ENCODE peak calls at places on chromosomes 6 and 20, in eight cellular contexts. One of them, this sample, is unnamed.

GRCh38 chr6:85129881-85130280 is 320.0 kb upstream of the NT5E start:
- DNase-seq in A549: peak
- DNase-seq in DMS79: no peak
- DNase-seq in cardiac septum: no peak
- DNase-seq in NCI-H1417: no peak
- DNase-seq in CD8-positive, alpha-beta T cell: no peak
- DNase-seq in stimulated activated CD8-positive, alpha-beta memory T cell treated with anti-CD3 and anti-CD28 coated beads, Interleukin-12 subunit alpha, Interleukin-12 subunit beta, amount 100 ng/mL, for 4 hours: no peak
- DNase-seq in NCI-H510A: no peak
- DNase-seq in this sample: peak

GRCh38 chr6:52551483-52552277 is 25.2 kb downstream of the TRAM2 start:
- DNase-seq in A549: peak
- DNase-seq in NCI-H1417: peak
- DNase-seq in NCI-H510A: peak
- DNase-seq in CD8-positive, alpha-beta T cell: no peak
- DNase-seq in cardiac septum: peak
- DNase-seq in stimulated activated CD8-positive, alpha-beta memory T cell treated with anti-CD3 and anti-CD28 coated beads, Interleukin-12 subunit alpha, Interleukin-12 subunit beta, amount 100 ng/mL, for 4 hours: no peak
- DNase-seq in DMS79: peak
- DNase-seq in this sample: peak

GRCh38 chr6:30155522-30156261 is 5.3 kb downstream of the TRIM10 start:
- DNase-seq in cardiac septum: no peak
- DNase-seq in DMS79: no peak
- DNase-seq in CD8-positive, alpha-beta T cell: no peak
- DNase-seq in NCI-H510A: no peak
- DNase-seq in NCI-H1417: no peak
- DNase-seq in stimulated activated CD8-positive, alpha-beta memory T cell treated with anti-CD3 and anti-CD28 coated beads, Interleukin-12 subunit alpha, Interleukin-12 subunit beta, amount 100 ng/mL, for 4 hours: no peak
- DNase-seq in A549: no peak
- DNase-seq in this sample: no peak

GRCh38 chr6:16727996-16728395 is 33.3 kb downstream of the ATXN1 start:
- DNase-seq in CD8-positive, alpha-beta T cell: no peak
- DNase-seq in cardiac septum: peak
- DNase-seq in A549: no peak
- DNase-seq in stimulated activated CD8-positive, alpha-beta memory T cell treated with anti-CD3 and anti-CD28 coated beads, Interleukin-12 subunit alpha, Interleukin-12 subunit beta, amount 100 ng/mL, for 4 hours: no peak
- DNase-seq in NCI-H510A: no peak
- DNase-seq in DMS79: no peak
- DNase-seq in NCI-H1417: no peak
- DNase-seq in this sample: no peak

GRCh38 chr6:82970853-82971252 is 94.8 kb downstream of the UBE3D start:
- DNase-seq in stimulated activated CD8-positive, alpha-beta memory T cell treated with anti-CD3 and anti-CD28 coated beads, Interleukin-12 subunit alpha, Interleukin-12 subunit beta, amount 100 ng/mL, for 4 hours: no peak
- DNase-seq in CD8-positive, alpha-beta T cell: no peak
- DNase-seq in NCI-H510A: no peak
- DNase-seq in A549: no peak
- DNase-seq in NCI-H1417: no peak
- DNase-seq in cardiac septum: no peak
- DNase-seq in DMS79: no peak
- DNase-seq in this sample: no peak

GRCh38 chr6:73854998-73855718 is 159.2 kb downstream of the CD109 start:
- DNase-seq in CD8-positive, alpha-beta T cell: no peak
- DNase-seq in A549: peak
- DNase-seq in cardiac septum: no peak
- DNase-seq in stimulated activated CD8-positive, alpha-beta memory T cell treated with anti-CD3 and anti-CD28 coated beads, Interleukin-12 subunit alpha, Interleukin-12 subunit beta, amount 100 ng/mL, for 4 hours: no peak
- DNase-seq in NCI-H510A: no peak
- DNase-seq in NCI-H1417: peak
- DNase-seq in DMS79: no peak
- DNase-seq in this sample: peak

GRCh38 chr6:52994031-52994788 is 874 bp downstream of the GSTA4 start:
- DNase-seq in A549: peak
- DNase-seq in cardiac septum: no peak
- DNase-seq in NCI-H1417: peak
- DNase-seq in NCI-H510A: peak
- DNase-seq in stimulated activated CD8-positive, alpha-beta memory T cell treated with anti-CD3 and anti-CD28 coated beads, Interleukin-12 subunit alpha, Interleukin-12 subunit beta, amount 100 ng/mL, for 4 hours: no peak
- DNase-seq in CD8-positive, alpha-beta T cell: no peak
- DNase-seq in DMS79: peak
- DNase-seq in this sample: peak

GRCh38 chr20:61353261-61353995 is 101.4 kb downstream of the CDH4 start:
- DNase-seq in NCI-H1417: no peak
- DNase-seq in DMS79: no peak
- DNase-seq in A549: no peak
- DNase-seq in CD8-positive, alpha-beta T cell: no peak
- DNase-seq in NCI-H510A: no peak
- DNase-seq in stimulated activated CD8-positive, alpha-beta memory T cell treated with anti-CD3 and anti-CD28 coated beads, Interleukin-12 subunit alpha, Interleukin-12 subunit beta, amount 100 ng/mL, for 4 hours: no peak
- DNase-seq in cardiac septum: no peak
- DNase-seq in this sample: no peak

GRCh38 chr20:46580613-46581012 is 30.2 kb upstream of the OCSTAMP start:
- DNase-seq in A549: no peak
- DNase-seq in DMS79: no peak
- DNase-seq in NCI-H1417: no peak
- DNase-seq in NCI-H510A: no peak
- DNase-seq in cardiac septum: no peak
- DNase-seq in CD8-positive, alpha-beta T cell: no peak
- DNase-seq in stimulated activated CD8-positive, alpha-beta memory T cell treated with anti-CD3 and anti-CD28 coated beads, Interleukin-12 subunit alpha, Interleukin-12 subunit beta, amount 100 ng/mL, for 4 hours: no peak
- DNase-seq in this sample: peak

GRCh38 chr6:30682181-30683117 is 4.0 kb downstream of the PPP1R18 start:
- DNase-seq in stimulated activated CD8-positive, alpha-beta memory T cell treated with anti-CD3 and anti-CD28 coated beads, Interleukin-12 subunit alpha, Interleukin-12 subunit beta, amount 100 ng/mL, for 4 hours: peak
- DNase-seq in DMS79: no peak
- DNase-seq in cardiac septum: peak
- DNase-seq in A549: peak
- DNase-seq in NCI-H510A: no peak
- DNase-seq in CD8-positive, alpha-beta T cell: peak
- DNase-seq in NCI-H1417: no peak
- DNase-seq in this sample: peak

GRCh38 chr6:18433059-18433458 is 45.9 kb downstream of the RNF144B start:
- DNase-seq in A549: no peak
- DNase-seq in NCI-H1417: no peak
- DNase-seq in NCI-H510A: no peak
- DNase-seq in DMS79: no peak
- DNase-seq in stimulated activated CD8-positive, alpha-beta memory T cell treated with anti-CD3 and anti-CD28 coated beads, Interleukin-12 subunit alpha, Interleukin-12 subunit beta, amount 100 ng/mL, for 4 hours: no peak
- DNase-seq in CD8-positive, alpha-beta T cell: no peak
- DNase-seq in cardiac septum: no peak
- DNase-seq in this sample: no peak

GRCh38 chr6:134004714-134005113 is 47.7 kb downstream of the SLC2A12 start:
- DNase-seq in cardiac septum: no peak
- DNase-seq in DMS79: no peak
- DNase-seq in CD8-positive, alpha-beta T cell: no peak
- DNase-seq in NCI-H1417: no peak
- DNase-seq in stimulated activated CD8-positive, alpha-beta memory T cell treated with anti-CD3 and anti-CD28 coated beads, Interleukin-12 subunit alpha, Interleukin-12 subunit beta, amount 100 ng/mL, for 4 hours: no peak
- DNase-seq in A549: no peak
- DNase-seq in NCI-H510A: no peak
- DNase-seq in this sample: no peak

GRCh38 chr20:15799871-15800270 is 773.4 kb downstream of the KIF16B start:
- DNase-seq in A549: no peak
- DNase-seq in NCI-H1417: no peak
- DNase-seq in CD8-positive, alpha-beta T cell: no peak
- DNase-seq in stimulated activated CD8-positive, alpha-beta memory T cell treated with anti-CD3 and anti-CD28 coated beads, Interleukin-12 subunit alpha, Interleukin-12 subunit beta, amount 100 ng/mL, for 4 hours: no peak
- DNase-seq in DMS79: no peak
- DNase-seq in NCI-H510A: no peak
- DNase-seq in cardiac septum: no peak
- DNase-seq in this sample: no peak

GRCh38 chr6:41027799-41028617 is 11.0 kb downstream of the UNC5CL start:
- DNase-seq in A549: peak
- DNase-seq in CD8-positive, alpha-beta T cell: peak
- DNase-seq in NCI-H1417: peak
- DNase-seq in stimulated activated CD8-positive, alpha-beta memory T cell treated with anti-CD3 and anti-CD28 coated beads, Interleukin-12 subunit alpha, Interleukin-12 subunit beta, amount 100 ng/mL, for 4 hours: peak
- DNase-seq in DMS79: peak
- DNase-seq in NCI-H510A: peak
- DNase-seq in cardiac septum: peak
- DNase-seq in this sample: peak

GRCh38 chr20:20856956-20857355 is 144.5 kb upstream of the RALGAPA2 start:
- DNase-seq in NCI-H1417: no peak
- DNase-seq in CD8-positive, alpha-beta T cell: no peak
- DNase-seq in NCI-H510A: no peak
- DNase-seq in stimulated activated CD8-positive, alpha-beta memory T cell treated with anti-CD3 and anti-CD28 coated beads, Interleukin-12 subunit alpha, Interleukin-12 subunit beta, amount 100 ng/mL, for 4 hours: no peak
- DNase-seq in cardiac septum: no peak
- DNase-seq in A549: no peak
- DNase-seq in DMS79: no peak
- DNase-seq in this sample: no peak

GRCh38 chr20:6231551-6231950 is 108.7 kb upstream of the FERMT1 start:
- DNase-seq in NCI-H1417: no peak
- DNase-seq in DMS79: no peak
- DNase-seq in NCI-H510A: no peak
- DNase-seq in cardiac septum: no peak
- DNase-seq in CD8-positive, alpha-beta T cell: no peak
- DNase-seq in A549: no peak
- DNase-seq in stimulated activated CD8-positive, alpha-beta memory T cell treated with anti-CD3 and anti-CD28 coated beads, Interleukin-12 subunit alpha, Interleukin-12 subunit beta, amount 100 ng/mL, for 4 hours: no peak
- DNase-seq in this sample: no peak

GRCh38 chr20:63941282-63942060 is 14.7 kb downstream of the UCKL1 start:
- DNase-seq in A549: peak
- DNase-seq in NCI-H510A: no peak
- DNase-seq in cardiac septum: peak
- DNase-seq in NCI-H1417: no peak
- DNase-seq in CD8-positive, alpha-beta T cell: peak
- DNase-seq in DMS79: no peak
- DNase-seq in stimulated activated CD8-positive, alpha-beta memory T cell treated with anti-CD3 and anti-CD28 coated beads, Interleukin-12 subunit alpha, Interleukin-12 subunit beta, amount 100 ng/mL, for 4 hours: no peak
- DNase-seq in this sample: no peak

GRCh38 chr6:167044696-167045095 is 45.5 kb downstream of the CEP43 start:
- DNase-seq in CD8-positive, alpha-beta T cell: no peak
- DNase-seq in DMS79: no peak
- DNase-seq in stimulated activated CD8-positive, alpha-beta memory T cell treated with anti-CD3 and anti-CD28 coated beads, Interleukin-12 subunit alpha, Interleukin-12 subunit beta, amount 100 ng/mL, for 4 hours: no peak
- DNase-seq in NCI-H510A: no peak
- DNase-seq in A549: no peak
- DNase-seq in NCI-H1417: no peak
- DNase-seq in cardiac septum: no peak
- DNase-seq in this sample: peak

GRCh38 chr6:90005048-90005827 is 111.0 kb downstream of the GJA10 start:
- DNase-seq in NCI-H1417: peak
- DNase-seq in DMS79: no peak
- DNase-seq in stimulated activated CD8-positive, alpha-beta memory T cell treated with anti-CD3 and anti-CD28 coated beads, Interleukin-12 subunit alpha, Interleukin-12 subunit beta, amount 100 ng/mL, for 4 hours: no peak
- DNase-seq in cardiac septum: no peak
- DNase-seq in CD8-positive, alpha-beta T cell: no peak
- DNase-seq in A549: no peak
- DNase-seq in NCI-H510A: no peak
- DNase-seq in this sample: no peak

GRCh38 chr20:56513096-56513806 is 11.3 kb upstream of the FAM209A start:
- DNase-seq in NCI-H1417: no peak
- DNase-seq in NCI-H510A: no peak
- DNase-seq in cardiac septum: no peak
- DNase-seq in A549: no peak
- DNase-seq in stimulated activated CD8-positive, alpha-beta memory T cell treated with anti-CD3 and anti-CD28 coated beads, Interleukin-12 subunit alpha, Interleukin-12 subunit beta, amount 100 ng/mL, for 4 hours: no peak
- DNase-seq in CD8-positive, alpha-beta T cell: no peak
- DNase-seq in DMS79: no peak
- DNase-seq in this sample: no peak

GRCh38 chr6:33607126-33607783 is 13.9 kb upstream of the ITPR3 start:
- DNase-seq in A549: no peak
- DNase-seq in NCI-H1417: no peak
- DNase-seq in NCI-H510A: no peak
- DNase-seq in cardiac septum: no peak
- DNase-seq in DMS79: no peak
- DNase-seq in stimulated activated CD8-positive, alpha-beta memory T cell treated with anti-CD3 and anti-CD28 coated beads, Interleukin-12 subunit alpha, Interleukin-12 subunit beta, amount 100 ng/mL, for 4 hours: no peak
- DNase-seq in CD8-positive, alpha-beta T cell: no peak
- DNase-seq in this sample: no peak

GRCh38 chr6:45045253-45045601 is 282.9 kb upstream of the RUNX2 start:
- DNase-seq in cardiac septum: no peak
- DNase-seq in stimulated activated CD8-positive, alpha-beta memory T cell treated with anti-CD3 and anti-CD28 coated beads, Interleukin-12 subunit alpha, Interleukin-12 subunit beta, amount 100 ng/mL, for 4 hours: no peak
- DNase-seq in A549: no peak
- DNase-seq in DMS79: no peak
- DNase-seq in NCI-H1417: no peak
- DNase-seq in NCI-H510A: no peak
- DNase-seq in CD8-positive, alpha-beta T cell: no peak
- DNase-seq in this sample: no peak

GRCh38 chr20:57265649-57266250 is 691 bp downstream of the BMP7 start:
- DNase-seq in NCI-H510A: no peak
- DNase-seq in CD8-positive, alpha-beta T cell: no peak
- DNase-seq in DMS79: no peak
- DNase-seq in stimulated activated CD8-positive, alpha-beta memory T cell treated with anti-CD3 and anti-CD28 coated beads, Interleukin-12 subunit alpha, Interleukin-12 subunit beta, amount 100 ng/mL, for 4 hours: no peak
- DNase-seq in A549: peak
- DNase-seq in NCI-H1417: no peak
- DNase-seq in cardiac septum: no peak
- DNase-seq in this sample: no peak

GRCh38 chr20:51144476-51144875 is 121.6 kb upstream of the KCNG1 start:
- DNase-seq in A549: no peak
- DNase-seq in NCI-H1417: no peak
- DNase-seq in stimulated activated CD8-positive, alpha-beta memory T cell treated with anti-CD3 and anti-CD28 coated beads, Interleukin-12 subunit alpha, Interleukin-12 subunit beta, amount 100 ng/mL, for 4 hours: no peak
- DNase-seq in CD8-positive, alpha-beta T cell: no peak
- DNase-seq in cardiac septum: no peak
- DNase-seq in NCI-H510A: no peak
- DNase-seq in DMS79: no peak
- DNase-seq in this sample: no peak

GRCh38 chr6:24949020-24949569 is 13.3 kb upstream of the RIPOR2 start:
- DNase-seq in DMS79: peak
- DNase-seq in stimulated activated CD8-positive, alpha-beta memory T cell treated with anti-CD3 and anti-CD28 coated beads, Interleukin-12 subunit alpha, Interleukin-12 subunit beta, amount 100 ng/mL, for 4 hours: no peak
- DNase-seq in NCI-H510A: no peak
- DNase-seq in CD8-positive, alpha-beta T cell: peak
- DNase-seq in cardiac septum: no peak
- DNase-seq in A549: no peak
- DNase-seq in NCI-H1417: no peak
- DNase-seq in this sample: no peak

GRCh38 chr6:124294572-124294971 is 490.9 kb downstream of the NKAIN2 start:
- DNase-seq in stimulated activated CD8-positive, alpha-beta memory T cell treated with anti-CD3 and anti-CD28 coated beads, Interleukin-12 subunit alpha, Interleukin-12 subunit beta, amount 100 ng/mL, for 4 hours: no peak
- DNase-seq in cardiac septum: no peak
- DNase-seq in A549: no peak
- DNase-seq in CD8-positive, alpha-beta T cell: no peak
- DNase-seq in DMS79: no peak
- DNase-seq in NCI-H1417: no peak
- DNase-seq in NCI-H510A: no peak
- DNase-seq in this sample: no peak

GRCh38 chr20:32338665-32339064 is 19.5 kb upstream of the ASXL1 start:
- DNase-seq in NCI-H510A: no peak
- DNase-seq in A549: no peak
- DNase-seq in stimulated activated CD8-positive, alpha-beta memory T cell treated with anti-CD3 and anti-CD28 coated beads, Interleukin-12 subunit alpha, Interleukin-12 subunit beta, amount 100 ng/mL, for 4 hours: no peak
- DNase-seq in NCI-H1417: no peak
- DNase-seq in DMS79: no peak
- DNase-seq in CD8-positive, alpha-beta T cell: no peak
- DNase-seq in cardiac septum: no peak
- DNase-seq in this sample: no peak

GRCh38 chr6:26071135-26071534 is 16.1 kb upstream of the HFE start:
- DNase-seq in CD8-positive, alpha-beta T cell: no peak
- DNase-seq in A549: no peak
- DNase-seq in DMS79: no peak
- DNase-seq in NCI-H1417: no peak
- DNase-seq in stimulated activated CD8-positive, alpha-beta memory T cell treated with anti-CD3 and anti-CD28 coated beads, Interleukin-12 subunit alpha, Interleukin-12 subunit beta, amount 100 ng/mL, for 4 hours: no peak
- DNase-seq in cardiac septum: no peak
- DNase-seq in NCI-H510A: no peak
- DNase-seq in this sample: no peak

GRCh38 chr6:21102624-21103023 is 490.9 kb upstream of the SOX4 start:
- DNase-seq in stimulated activated CD8-positive, alpha-beta memory T cell treated with anti-CD3 and anti-CD28 coated beads, Interleukin-12 subunit alpha, Interleukin-12 subunit beta, amount 100 ng/mL, for 4 hours: no peak
- DNase-seq in A549: no peak
- DNase-seq in NCI-H510A: no peak
- DNase-seq in cardiac septum: no peak
- DNase-seq in NCI-H1417: no peak
- DNase-seq in CD8-positive, alpha-beta T cell: no peak
- DNase-seq in DMS79: no peak
- DNase-seq in this sample: peak

GRCh38 chr6:16251706-16252105 is 13.3 kb downstream of the GMPR start:
- DNase-seq in cardiac septum: no peak
- DNase-seq in NCI-H1417: peak
- DNase-seq in DMS79: no peak
- DNase-seq in NCI-H510A: no peak
- DNase-seq in A549: no peak
- DNase-seq in stimulated activated CD8-positive, alpha-beta memory T cell treated with anti-CD3 and anti-CD28 coated beads, Interleukin-12 subunit alpha, Interleukin-12 subunit beta, amount 100 ng/mL, for 4 hours: no peak
- DNase-seq in CD8-positive, alpha-beta T cell: no peak
- DNase-seq in this sample: no peak

GRCh38 chr20:51076841-51077543 is 54.1 kb upstream of the KCNG1 start:
- DNase-seq in DMS79: no peak
- DNase-seq in A549: no peak
- DNase-seq in cardiac septum: no peak
- DNase-seq in NCI-H510A: no peak
- DNase-seq in NCI-H1417: peak
- DNase-seq in CD8-positive, alpha-beta T cell: no peak
- DNase-seq in stimulated activated CD8-positive, alpha-beta memory T cell treated with anti-CD3 and anti-CD28 coated beads, Interleukin-12 subunit alpha, Interleukin-12 subunit beta, amount 100 ng/mL, for 4 hours: no peak
- DNase-seq in this sample: no peak

GRCh38 chr6:23244300-23244699 is 674.9 kb downstream of the HDGFL1 start:
- DNase-seq in CD8-positive, alpha-beta T cell: no peak
- DNase-seq in cardiac septum: no peak
- DNase-seq in stimulated activated CD8-positive, alpha-beta memory T cell treated with anti-CD3 and anti-CD28 coated beads, Interleukin-12 subunit alpha, Interleukin-12 subunit beta, amount 100 ng/mL, for 4 hours: no peak
- DNase-seq in DMS79: no peak
- DNase-seq in NCI-H510A: no peak
- DNase-seq in NCI-H1417: no peak
- DNase-seq in A549: no peak
- DNase-seq in this sample: no peak

GRCh38 chr20:51412333-51412761 is 130.2 kb downstream of the NFATC2 start:
- DNase-seq in NCI-H510A: no peak
- DNase-seq in CD8-positive, alpha-beta T cell: no peak
- DNase-seq in DMS79: no peak
- DNase-seq in NCI-H1417: no peak
- DNase-seq in stimulated activated CD8-positive, alpha-beta memory T cell treated with anti-CD3 and anti-CD28 coated beads, Interleukin-12 subunit alpha, Interleukin-12 subunit beta, amount 100 ng/mL, for 4 hours: no peak
- DNase-seq in cardiac septum: no peak
- DNase-seq in A549: no peak
- DNase-seq in this sample: no peak